ENCODE peak calls at places on chromosomes 6 and 20, in ten cellular contexts. H is hepatocyte; E is RPMI7951; J is heart left ventricle; O is brain microvascular endothelial cell; L is NCI-H1436; Y is nephron progenitor cell; N is effector memory CD8-positive, alpha-beta T cell; S is psoas muscle; I is endodermal cell. V is an unnamed sample.

GRCh38 chr20:1688886-1689538 is 31.4 kb upstream of the SIRPG start:
- DNase-seq in H (no peak), E (no peak), J (no peak), O (no peak), L (no peak), Y (no peak), N (no peak), S (no peak), I (no peak), V (no peak)

GRCh38 chr6:43817192-43817591 is 47.2 kb downstream of the VEGFA start:
- DNase-seq in H (peak), E (peak), J (peak), O (peak), L (no peak), Y (no peak), N (no peak), S (peak), I (peak), V (no peak)

GRCh38 chr6:90068264-90068663 is 174.0 kb downstream of the GJA10 start:
- DNase-seq in H (peak), E (peak), J (peak), O (peak), L (no peak), Y (no peak), N (no peak), S (no peak), I (no peak), V (no peak)

GRCh38 chr6:107692351-107692750 is 131.8 kb downstream of the SCML4 start:
- DNase-seq in H (no peak), E (no peak), J (no peak), O (peak), L (no peak), Y (no peak), N (no peak), S (no peak), I (no peak), V (no peak)

GRCh38 chr6:149906405-149906804 is 8.5 kb upstream of the RAET1E start:
- DNase-seq in H (no peak), E (no peak), J (no peak), O (no peak), L (no peak), Y (no peak), N (no peak), S (no peak), I (no peak), V (no peak)

GRCh38 chr20:38617830-38618196 is 16.2 kb downstream of the ARHGAP40 start:
- DNase-seq in H (no peak), E (no peak), J (no peak), O (no peak), L (no peak), Y (no peak), N (no peak), S (no peak), I (no peak), V (no peak)

GRCh38 chr6:120200853-120201252 is 851.3 kb upstream of the MAN1A1 start:
- DNase-seq in H (no peak), E (no peak), J (no peak), O (no peak), L (no peak), Y (no peak), N (no peak), S (no peak), I (no peak), V (no peak)

GRCh38 chr20:8360035-8360434 is 228.0 kb downstream of the PLCB1 start:
- DNase-seq in H (no peak), E (no peak), J (no peak), O (no peak), L (no peak), Y (no peak), N (no peak), S (no peak), I (peak), V (no peak)

GRCh38 chr6:133890941-133891813 is 2.3 kb downstream of the TCF21 start:
- DNase-seq in H (peak), E (no peak), J (peak), O (no peak), L (no peak), Y (peak), N (no peak), S (no peak), I (peak), V (peak)

GRCh38 chr6:44321210-44321609 is 8.1 kb upstream of the AARS2 start:
- DNase-seq in H (no peak), E (no peak), J (no peak), O (no peak), L (no peak), Y (no peak), N (no peak), S (no peak), I (no peak), V (no peak)

GRCh38 chr6:136201735-136202134 is 48.4 kb downstream of the MTFR2 start:
- DNase-seq in H (no peak), E (no peak), J (no peak), O (no peak), L (peak), Y (no peak), N (no peak), S (no peak), I (no peak), V (peak)

GRCh38 chr6:43246301-43247114 is 3.2 kb downstream of the TTBK1 start:
- DNase-seq in H (peak), E (peak), J (peak), O (no peak), L (no peak), Y (peak), N (no peak), S (peak), I (peak), V (peak)

GRCh38 chr6:142395768-142396231 is 94.0 kb downstream of the ADGRG6 start:
- DNase-seq in H (no peak), E (peak), J (no peak), O (peak), L (no peak), Y (no peak), N (no peak), S (no peak), I (no peak), V (no peak)

GRCh38 chr20:37886851-37887297 is 16.1 kb upstream of the VSTM2L start:
- DNase-seq in H (no peak), E (peak), J (peak), O (no peak), L (no peak), Y (no peak), N (no peak), S (no peak), I (no peak), V (no peak)

GRCh38 chr20:11267131-11267761 is 593.4 kb upstream of the JAG1 start:
- DNase-seq in H (peak), E (peak), J (peak), O (peak), L (no peak), Y (no peak), N (no peak), S (peak), I (peak), V (no peak)

GRCh38 chr6:71080151-71080550 is 123.3 kb upstream of the B3GAT2 start:
- DNase-seq in H (no peak), E (no peak), J (no peak), O (no peak), L (no peak), Y (no peak), N (no peak), S (no peak), I (no peak), V (no peak)

GRCh38 chr6:11876934-11877433 is 98.4 kb upstream of the ADTRP start:
- DNase-seq in H (no peak), E (no peak), J (no peak), O (no peak), L (no peak), Y (no peak), N (no peak), S (no peak), I (no peak), V (no peak)

GRCh38 chr6:15535495-15536200 is 127.2 kb downstream of the DTNBP1 start:
- DNase-seq in H (no peak), E (peak), J (no peak), O (no peak), L (no peak), Y (no peak), N (no peak), S (no peak), I (no peak), V (no peak)

GRCh38 chr6:149234051-149234962 is 83.2 kb upstream of the TAB2 start:
- DNase-seq in H (no peak), E (peak), J (no peak), O (peak), L (no peak), Y (no peak), N (no peak), S (no peak), I (no peak), V (peak)

GRCh38 chr6:106373502-106374239 is 13.2 kb downstream of the CRYBG1 start:
- DNase-seq in H (no peak), E (no peak), J (no peak), O (no peak), L (no peak), Y (no peak), N (no peak), S (no peak), I (no peak), V (no peak)

GRCh38 chr6:33905081-33905609 is 101.3 kb upstream of the MLN start:
- DNase-seq in H (no peak), E (no peak), J (no peak), O (no peak), L (no peak), Y (no peak), N (peak), S (no peak), I (no peak), V (no peak)

GRCh38 chr6:20058912-20059311 is 153.4 kb downstream of the MBOAT1 start:
- DNase-seq in H (no peak), E (no peak), J (no peak), O (no peak), L (no peak), Y (no peak), N (no peak), S (no peak), I (no peak), V (no peak)

GRCh38 chr20:7908905-7909304 is 31.4 kb downstream of the HAO1 start:
- DNase-seq in H (no peak), E (peak), J (no peak), O (no peak), L (no peak), Y (no peak), N (no peak), S (no peak), I (no peak), V (no peak)

GRCh38 chr6:21856844-21857243 is 263.3 kb downstream of the SOX4 start:
- DNase-seq in H (no peak), E (no peak), J (no peak), O (no peak), L (no peak), Y (no peak), N (no peak), S (no peak), I (no peak), V (no peak)

GRCh38 chr6:13702809-13703302 is 8.8 kb downstream of the RANBP9 start:
- DNase-seq in H (no peak), E (no peak), J (no peak), O (no peak), L (no peak), Y (no peak), N (no peak), S (no peak), I (no peak), V (no peak)

GRCh38 chr20:50303573-50304500 is 113.2 kb downstream of the CEBPB start:
- DNase-seq in H (peak), E (peak), J (peak), O (peak), L (peak), Y (no peak), N (no peak), S (peak), I (peak), V (peak)

GRCh38 chr20:40506567-40506966 is 182.5 kb downstream of the MAFB start:
- DNase-seq in H (peak), E (peak), J (peak), O (peak), L (no peak), Y (no peak), N (no peak), S (peak), I (peak), V (no peak)

GRCh38 chr20:47501117-47501482 is 587 bp upstream of the NCOA3 start:
- DNase-seq in H (no peak), E (no peak), J (no peak), O (no peak), L (no peak), Y (no peak), N (no peak), S (no peak), I (no peak), V (peak)

GRCh38 chr6:137989696-137990095 is 117.5 kb downstream of the PERP start:
- DNase-seq in H (no peak), E (no peak), J (no peak), O (no peak), L (no peak), Y (no peak), N (no peak), S (no peak), I (no peak), V (no peak)

GRCh38 chr20:62852196-62852595 is 9.4 kb downstream of the TCFL5 start:
- DNase-seq in H (no peak), E (no peak), J (no peak), O (no peak), L (no peak), Y (no peak), N (no peak), S (no peak), I (no peak), V (no peak)

V was measured in SHP77 treated with DMSO at 0.1 percent for 48 hours.